ENCODE peak calls at places on chromosome 5, in six cellular contexts. P, K, H, C, Z and N are unnamed samples.

GRCh38 chr5:160843240-160843639 is 8.8 kb downstream of the ATP10B start:
- DNase-seq in P (no peak), K (no peak), H (no peak), C (peak), Z (no peak), N (no peak)

GRCh38 chr5:23314827-23315226 is 192.6 kb upstream of the PRDM9 start:
- DNase-seq in P (no peak), K (no peak), H (no peak), C (no peak), Z (no peak), N (no peak)

GRCh38 chr5:143938230-143938629 is 126.3 kb downstream of the HMHB1 start:
- DNase-seq in P (no peak), K (no peak), H (peak), C (no peak), Z (no peak), N (no peak)

GRCh38 chr5:6243706-6244105 is 134.6 kb downstream of the MED10 start:
- DNase-seq in P (no peak), K (no peak), H (no peak), C (no peak), Z (no peak), N (no peak)

GRCh38 chr5:38715671-38716070 is 130.1 kb upstream of the OSMR start:
- DNase-seq in P (no peak), K (peak), H (peak), C (no peak), Z (no peak), N (no peak)

GRCh38 chr5:129631946-129632345 is 115.9 kb upstream of the MINAR2 start:
- DNase-seq in P (no peak), K (no peak), H (no peak), C (no peak), Z (no peak), N (no peak)

GRCh38 chr5:10633271-10634049 is 69.6 kb downstream of the ANKRD33B start:
- DNase-seq in P (no peak), K (no peak), H (no peak), C (no peak), Z (no peak), N (no peak)

GRCh38 chr5:71483355-71483754 is 27.9 kb downstream of the BDP1 start:
- DNase-seq in P (peak), K (no peak), H (peak), C (no peak), Z (peak), N (peak)

GRCh38 chr5:86143837-86144236 is 473.9 kb upstream of the COX7C start:
- DNase-seq in P (no peak), K (no peak), H (no peak), C (peak), Z (no peak), N (no peak)

GRCh38 chr5:172800088-172800551 is 29.1 kb upstream of the DUSP1 start:
- DNase-seq in P (no peak), K (no peak), H (peak), C (no peak), Z (no peak), N (no peak)

GRCh38 chr5:60827201-60827600 is 16.9 kb downstream of the ELOVL7 start:
- DNase-seq in P (no peak), K (no peak), H (no peak), C (no peak), Z (no peak), N (no peak)

GRCh38 chr5:76799588-76799987 is 19.2 kb upstream of the F2RL1 start:
- DNase-seq in P (no peak), K (no peak), H (no peak), C (no peak), Z (no peak), N (no peak)

GRCh38 chr5:170747851-170748250 is 35.7 kb upstream of the GABRP start:
- DNase-seq in P (no peak), K (no peak), H (no peak), C (no peak), Z (no peak), N (no peak)

GRCh38 chr5:15834596-15835245 is 334.7 kb downstream of the FBXL7 start:
- DNase-seq in P (peak), K (no peak), H (peak), C (no peak), Z (peak), N (peak)

GRCh38 chr5:172172912-172173591 is 15.0 kb downstream of the STK10 start:
- DNase-seq in P (no peak), K (no peak), H (no peak), C (no peak), Z (no peak), N (no peak)

GRCh38 chr5:74056789-74057164 is 430.8 kb downstream of the ARHGEF28 start:
- DNase-seq in P (no peak), K (no peak), H (peak), C (no peak), Z (peak), N (no peak)

GRCh38 chr5:59810041-59810440 is 83.5 kb downstream of the PDE4D start:
- DNase-seq in P (peak), K (peak), H (peak), C (peak), Z (peak), N (no peak)

GRCh38 chr5:173497685-173498084 is 118.8 kb downstream of the BOD1 start:
- DNase-seq in P (no peak), K (no peak), H (no peak), C (no peak), Z (no peak), N (no peak)

GRCh38 chr5:175887463-175887862 is 16.1 kb downstream of the CPLX2 start:
- DNase-seq in P (no peak), K (no peak), H (no peak), C (no peak), Z (no peak), N (no peak)

GRCh38 chr5:160039810-160040470 is 31.0 kb downstream of the TTC1 start:
- DNase-seq in P (no peak), K (no peak), H (no peak), C (no peak), Z (no peak), N (peak)

GRCh38 chr5:41408676-41409443 is 101.5 kb downstream of the PLCXD3 start:
- DNase-seq in P (peak), K (no peak), H (peak), C (no peak), Z (no peak), N (no peak)

GRCh38 chr5:113061851-113062631 is 85.4 kb downstream of the DCP2 start:
- DNase-seq in P (no peak), K (no peak), H (peak), C (no peak), Z (no peak), N (no peak)

GRCh38 chr5:134432677-134433359 is 21.1 kb upstream of the CDKN2AIPNL start:
- DNase-seq in P (no peak), K (no peak), H (no peak), C (peak), Z (no peak), N (no peak)

GRCh38 chr5:169301386-169301930 is 519 bp upstream of the SLIT3 start:
- DNase-seq in P (no peak), K (peak), H (no peak), C (no peak), Z (no peak), N (no peak)

GRCh38 chr5:172245823-172246222 is 37.7 kb downstream of the UBTD2 start:
- DNase-seq in P (no peak), K (no peak), H (no peak), C (no peak), Z (no peak), N (no peak)

GRCh38 chr5:14296533-14297331 is 153.6 kb downstream of the TRIO start:
- DNase-seq in P (no peak), K (no peak), H (no peak), C (no peak), Z (no peak), N (no peak)

GRCh38 chr5:141492168-141492885 is 3.4 kb downstream of the PCDHGC5 start:
- DNase-seq in P (no peak), K (no peak), H (no peak), C (no peak), Z (no peak), N (no peak)

GRCh38 chr5:73544429-73545402 is 20.7 kb downstream of the ANKRA2 start:
- DNase-seq in P (no peak), K (no peak), H (no peak), C (peak), Z (no peak), N (no peak)

GRCh38 chr5:176849611-176850227 is 39.4 kb downstream of the UNC5A start:
- DNase-seq in P (no peak), K (no peak), H (no peak), C (no peak), Z (no peak), N (no peak)

GRCh38 chr5:33937700-33938506 is 1.7 kb downstream of the RXFP3 start:
- DNase-seq in P (no peak), K (no peak), H (no peak), C (no peak), Z (no peak), N (no peak)

GRCh38 chr5:150619359-150620230 is 20.9 kb upstream of the SYNPO start:
- DNase-seq in P (no peak), K (no peak), H (peak), C (no peak), Z (no peak), N (no peak)

GRCh38 chr5:57298295-57298984 is 124.6 kb downstream of the GPBP1 start:
- DNase-seq in P (peak), K (peak), H (peak), C (peak), Z (peak), N (peak)

GRCh38 chr5:154320690-154321089 is 125.1 kb upstream of the SAP30L start:
- DNase-seq in P (no peak), K (no peak), H (no peak), C (no peak), Z (no peak), N (no peak)

GRCh38 chr5:135110941-135111596 is 77.0 kb upstream of the PITX1 start:
- DNase-seq in P (no peak), K (no peak), H (no peak), C (no peak), Z (no peak), N (no peak)

GRCh38 chr5:115816226-115817042 is at the start of gene CDO1:
- DNase-seq in P (no peak), K (peak), H (no peak), C (no peak), Z (no peak), N (no peak)

GRCh38 chr5:39016587-39017275 is 57.5 kb downstream of the RICTOR start:
- DNase-seq in P (no peak), K (no peak), H (no peak), C (no peak), Z (no peak), N (no peak)

GRCh38 chr5:67831081-67831480 is 384.5 kb upstream of the PIK3R1 start:
- DNase-seq in P (no peak), K (no peak), H (no peak), C (no peak), Z (no peak), N (no peak)